ENCODE peak calls at places on chromosomes 2 and 18, in six cellular contexts. One of them, this sample, is unnamed.

GRCh38 chr18:33128581-33128980 is 311.9 kb downstream of the CCDC178 start:
- DNase-seq in neuronal stem cell: no peak
- DNase-seq in IMR-90: no peak
- DNase-seq in mesendoderm: no peak
- DNase-seq in H9: no peak
- DNase-seq in H1: no peak
- DNase-seq in this sample: peak; percentile 62

GRCh38 chr2:232300894-232301387 is 77.6 kb upstream of the ALPP start:
- DNase-seq in neuronal stem cell: no peak
- DNase-seq in IMR-90: peak; percentile 29
- DNase-seq in mesendoderm: no peak
- DNase-seq in H9: no peak
- DNase-seq in H1: no peak
- DNase-seq in this sample: peak; percentile 46

GRCh38 chr2:54541995-54542394 is 85.9 kb downstream of the SPTBN1 start:
- DNase-seq in neuronal stem cell: no peak
- DNase-seq in IMR-90: no peak
- DNase-seq in mesendoderm: no peak
- DNase-seq in H9: no peak
- DNase-seq in H1: no peak
- DNase-seq in this sample: no peak

GRCh38 chr2:127829845-127830246 is 18.9 kb upstream of the WDR33 start:
- DNase-seq in neuronal stem cell: no peak
- DNase-seq in IMR-90: no peak
- DNase-seq in mesendoderm: peak; percentile 79
- DNase-seq in H9: peak; percentile 71
- DNase-seq in H1: peak; percentile 27
- DNase-seq in this sample: peak; percentile 24

GRCh38 chr2:16860627-16861026 is 195.0 kb upstream of the CYRIA start:
- DNase-seq in neuronal stem cell: no peak
- DNase-seq in IMR-90: no peak
- DNase-seq in mesendoderm: peak; percentile 23
- DNase-seq in H9: no peak
- DNase-seq in H1: no peak
- DNase-seq in this sample: no peak

GRCh38 chr2:237540823-237541222 is 25.6 kb upstream of the PRLH start:
- DNase-seq in neuronal stem cell: no peak
- DNase-seq in IMR-90: peak; percentile 60
- DNase-seq in mesendoderm: no peak
- DNase-seq in H9: no peak
- DNase-seq in H1: no peak
- DNase-seq in this sample: no peak

GRCh38 chr18:24488824-24489493 is 28.5 kb downstream of the HRH4 start:
- DNase-seq in neuronal stem cell: peak; percentile 36
- DNase-seq in IMR-90: peak; percentile 41
- DNase-seq in mesendoderm: peak; percentile 45
- DNase-seq in H9: no peak
- DNase-seq in H1: no peak
- DNase-seq in this sample: peak; percentile 40

GRCh38 chr2:98554116-98554861 is 54.0 kb downstream of the COA5 start:
- DNase-seq in neuronal stem cell: no peak
- DNase-seq in IMR-90: no peak
- DNase-seq in mesendoderm: no peak
- DNase-seq in H9: no peak
- DNase-seq in H1: no peak
- DNase-seq in this sample: no peak

GRCh38 chr2:74632209-74632938 is 15.8 kb downstream of the M1AP start:
- DNase-seq in neuronal stem cell: no peak
- DNase-seq in IMR-90: peak; percentile 23
- DNase-seq in mesendoderm: peak; percentile 93
- DNase-seq in H9: peak; percentile 66
- DNase-seq in H1: no peak
- DNase-seq in this sample: peak; percentile 77

GRCh38 chr2:238847432-238847801 is 468 bp upstream of the TWIST2 start:
- DNase-seq in neuronal stem cell: no peak
- DNase-seq in IMR-90: no peak
- DNase-seq in mesendoderm: peak; percentile 35
- DNase-seq in H9: no peak
- DNase-seq in H1: no peak
- DNase-seq in this sample: peak; percentile 47

GRCh38 chr2:103145739-103146138 is 383.9 kb downstream of the TMEM182 start:
- DNase-seq in neuronal stem cell: no peak
- DNase-seq in IMR-90: no peak
- DNase-seq in mesendoderm: no peak
- DNase-seq in H9: no peak
- DNase-seq in H1: no peak
- DNase-seq in this sample: no peak

GRCh38 chr18:72542993-72543361 is 1.2 kb downstream of the CBLN2 start:
- DNase-seq in neuronal stem cell: peak; percentile 39
- DNase-seq in IMR-90: no peak
- DNase-seq in mesendoderm: peak; percentile 38
- DNase-seq in H9: peak; percentile 36
- DNase-seq in H1: no peak
- DNase-seq in this sample: no peak

GRCh38 chr2:106032676-106033075 is 161.4 kb downstream of the UXS1 start:
- DNase-seq in neuronal stem cell: no peak
- DNase-seq in IMR-90: no peak
- DNase-seq in mesendoderm: no peak
- DNase-seq in H9: no peak
- DNase-seq in H1: no peak
- DNase-seq in this sample: no peak

GRCh38 chr2:217996345-217996744 is 6.5 kb downstream of the TNS1 start:
- DNase-seq in neuronal stem cell: no peak
- DNase-seq in IMR-90: peak; percentile 83
- DNase-seq in mesendoderm: no peak
- DNase-seq in H9: no peak
- DNase-seq in H1: no peak
- DNase-seq in this sample: peak; percentile 82

GRCh38 chr18:34787931-34788532 is 77.9 kb downstream of the DTNA start:
- DNase-seq in neuronal stem cell: peak; percentile 58
- DNase-seq in IMR-90: peak; percentile 69
- DNase-seq in mesendoderm: peak; percentile 70
- DNase-seq in H9: no peak
- DNase-seq in H1: no peak
- DNase-seq in this sample: peak; percentile 62

GRCh38 chr2:176675557-176676256 is 406.5 kb downstream of the MTX2 start:
- DNase-seq in neuronal stem cell: no peak
- DNase-seq in IMR-90: no peak
- DNase-seq in mesendoderm: peak; percentile 93
- DNase-seq in H9: no peak
- DNase-seq in H1: no peak
- DNase-seq in this sample: no peak

GRCh38 chr2:3586220-3586619 is 8.7 kb upstream of the COLEC11 start:
- DNase-seq in neuronal stem cell: no peak
- DNase-seq in IMR-90: no peak
- DNase-seq in mesendoderm: no peak
- DNase-seq in H9: no peak
- DNase-seq in H1: no peak
- DNase-seq in this sample: no peak

GRCh38 chr18:62450546-62451395 is 72.1 kb upstream of the ZCCHC2 start:
- DNase-seq in neuronal stem cell: no peak
- DNase-seq in IMR-90: peak; percentile 63
- DNase-seq in mesendoderm: peak; percentile 89
- DNase-seq in H9: no peak
- DNase-seq in H1: no peak
- DNase-seq in this sample: peak; percentile 86

GRCh38 chr2:134774786-134775641 is 56.2 kb upstream of the TMEM163 start:
- DNase-seq in neuronal stem cell: peak; percentile 62
- DNase-seq in IMR-90: no peak
- DNase-seq in mesendoderm: peak; percentile 92
- DNase-seq in H9: no peak
- DNase-seq in H1: no peak
- DNase-seq in this sample: peak; percentile 47

GRCh38 chr2:1817256-1818127 is 73.2 kb upstream of the PXDN start:
- DNase-seq in neuronal stem cell: peak; percentile 53
- DNase-seq in IMR-90: peak; percentile 98
- DNase-seq in mesendoderm: peak; percentile 85
- DNase-seq in H9: peak; percentile 86
- DNase-seq in H1: peak; percentile 38
- DNase-seq in this sample: peak; percentile 67

GRCh38 chr2:159559034-159559433 is 57.3 kb downstream of the BAZ2B start:
- DNase-seq in neuronal stem cell: no peak
- DNase-seq in IMR-90: no peak
- DNase-seq in mesendoderm: no peak
- DNase-seq in H9: no peak
- DNase-seq in H1: no peak
- DNase-seq in this sample: no peak

GRCh38 chr18:55280515-55280914 is 307.5 kb downstream of the TCF4 start:
- DNase-seq in neuronal stem cell: no peak
- DNase-seq in IMR-90: peak; percentile 42
- DNase-seq in mesendoderm: no peak
- DNase-seq in H9: no peak
- DNase-seq in H1: no peak
- DNase-seq in this sample: no peak

GRCh38 chr18:25853716-25854465 is 236.5 kb downstream of the SS18 start:
- DNase-seq in neuronal stem cell: no peak
- DNase-seq in IMR-90: no peak
- DNase-seq in mesendoderm: no peak
- DNase-seq in H9: no peak
- DNase-seq in H1: no peak
- DNase-seq in this sample: peak; percentile 16

DNA sequence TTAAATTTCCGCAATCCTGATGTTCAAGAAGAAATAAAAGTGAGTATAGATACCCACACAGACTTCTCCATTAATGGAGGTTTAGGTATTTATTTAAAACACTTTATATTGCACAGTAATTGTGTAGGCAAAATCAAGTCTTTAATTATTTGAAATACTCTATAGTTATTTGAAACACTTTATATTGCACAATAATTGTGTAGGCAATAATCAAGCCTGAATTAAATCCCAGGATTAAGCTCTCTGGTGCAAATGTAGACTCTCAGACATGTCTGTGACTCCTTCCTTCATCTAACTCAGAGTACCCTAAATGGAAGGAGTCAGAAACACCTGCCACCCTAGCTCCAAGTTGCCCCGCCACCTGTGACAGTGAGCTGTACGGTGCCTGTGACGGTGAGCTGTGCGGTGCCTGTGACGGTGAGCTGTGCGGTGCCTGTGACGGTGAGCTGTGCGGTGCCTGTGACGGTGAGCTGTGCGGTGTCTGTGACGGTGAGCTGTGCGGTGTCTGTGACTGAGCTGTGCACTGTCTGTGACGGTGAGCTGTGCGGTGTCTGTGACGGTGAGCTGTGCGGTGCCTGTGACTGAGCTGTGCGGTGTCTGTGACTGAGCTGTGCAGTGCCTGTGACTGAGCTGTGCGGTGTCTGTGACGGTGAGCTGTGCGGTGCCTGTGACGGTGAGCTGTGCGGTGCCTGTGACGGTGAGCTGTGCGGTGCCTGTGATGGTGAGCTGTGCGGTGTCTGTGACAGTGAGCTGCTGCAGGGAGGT is 11.0 kb downstream of the SLC3A1 start:
- DNase-seq in neuronal stem cell: no peak
- DNase-seq in IMR-90: no peak
- DNase-seq in mesendoderm: no peak
- DNase-seq in H9: no peak
- DNase-seq in H1: no peak
- DNase-seq in this sample: no peak
- H2BK15ac ChIP-seq in neuronal stem cell: no peak overlapping the region
- H2BK15ac ChIP-seq in IMR-90: no peak overlapping the region
- H2BK15ac ChIP-seq in mesendoderm: no peak overlapping the region
- H2BK15ac ChIP-seq in H9: no peak overlapping the region
- H2BK15ac ChIP-seq in H1: no peak overlapping the region
- H2BK15ac ChIP-seq in this sample: no peak overlapping the region

DNA sequence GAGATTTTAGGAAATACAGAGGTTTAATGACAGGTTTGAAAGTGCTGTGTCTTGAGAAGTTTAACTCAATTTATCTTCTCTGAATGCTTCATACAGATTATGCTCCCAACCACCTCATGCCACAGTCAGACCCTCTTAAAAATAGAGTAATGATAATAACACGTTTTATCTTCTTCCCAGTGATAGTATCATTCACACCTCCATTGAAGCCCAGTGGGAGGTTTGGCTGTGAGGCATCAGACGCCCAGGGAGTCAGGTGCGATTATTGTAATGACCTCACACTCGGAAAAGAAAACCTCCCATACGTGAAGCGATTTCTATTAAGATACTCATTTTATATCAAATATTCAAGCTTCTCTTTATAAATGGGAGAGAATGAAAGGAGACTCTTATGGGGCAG is 366.3 kb downstream of the SETBP1 start:
- DNase-seq in neuronal stem cell: no peak
- DNase-seq in IMR-90: no peak
- DNase-seq in mesendoderm: peak; percentile 57
- DNase-seq in H9: no peak
- DNase-seq in H1: no peak
- DNase-seq in this sample: no peak
- H2BK15ac ChIP-seq in neuronal stem cell: no peak overlapping the region
- H2BK15ac ChIP-seq in IMR-90: no peak overlapping the region
- H2BK15ac ChIP-seq in mesendoderm: no peak overlapping the region
- H2BK15ac ChIP-seq in H9: no peak overlapping the region
- H2BK15ac ChIP-seq in H1: no peak overlapping the region
- H2BK15ac ChIP-seq in this sample: no peak overlapping the region

GRCh38 chr2:190984595-190984994 is 29.4 kb downstream of the STAT1 start:
- DNase-seq in neuronal stem cell: no peak
- DNase-seq in IMR-90: peak; percentile 86
- DNase-seq in mesendoderm: no peak
- DNase-seq in H9: no peak
- DNase-seq in H1: no peak
- DNase-seq in this sample: no peak

GRCh38 chr2:190982263-190983034 is 31.5 kb downstream of the STAT1 start:
- DNase-seq in neuronal stem cell: no peak
- DNase-seq in IMR-90: no peak
- DNase-seq in mesendoderm: no peak
- DNase-seq in H9: no peak
- DNase-seq in H1: no peak
- DNase-seq in this sample: no peak

GRCh38 chr2:190980630-190981214 is 33.2 kb downstream of the STAT1 start:
- DNase-seq in neuronal stem cell: no peak
- DNase-seq in IMR-90: no peak
- DNase-seq in mesendoderm: no peak
- DNase-seq in H9: no peak
- DNase-seq in H1: no peak
- DNase-seq in this sample: no peak

GRCh38 chr2:190979906-190980629 is 33.9 kb downstream of the STAT1 start:
- DNase-seq in neuronal stem cell: no peak
- DNase-seq in IMR-90: peak; percentile 96
- DNase-seq in mesendoderm: peak; percentile 33
- DNase-seq in H9: no peak
- DNase-seq in H1: no peak
- DNase-seq in this sample: peak; percentile 86

DNA sequence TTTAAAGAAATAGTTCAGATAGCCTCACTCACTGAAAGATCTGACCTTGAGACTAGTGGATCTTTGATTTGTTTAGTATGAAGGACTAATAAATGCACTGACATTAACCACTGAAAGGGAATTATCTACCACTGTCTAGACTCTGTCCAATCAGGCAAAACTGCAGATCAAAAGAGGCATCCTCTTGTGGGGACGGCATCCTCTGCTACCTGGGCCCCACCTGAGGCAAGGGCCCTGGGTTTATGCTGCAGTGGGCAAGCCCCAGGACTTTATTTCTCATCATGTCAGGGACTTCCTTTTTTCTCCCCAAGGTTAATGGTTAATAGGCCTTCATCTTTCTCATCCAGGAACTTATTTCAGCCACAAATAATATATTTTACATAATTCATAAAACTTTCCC is 32.2 kb downstream of the STAT1 start:
- DNase-seq in neuronal stem cell: no peak
- DNase-seq in IMR-90: no peak
- DNase-seq in mesendoderm: no peak
- DNase-seq in H9: no peak
- DNase-seq in H1: no peak
- DNase-seq in this sample: no peak
- H2BK15ac ChIP-seq in neuronal stem cell: no peak overlapping the region
- H2BK15ac ChIP-seq in IMR-90: no peak overlapping the region
- H2BK15ac ChIP-seq in mesendoderm: no peak overlapping the region
- H2BK15ac ChIP-seq in H9: no peak overlapping the region
- H2BK15ac ChIP-seq in H1: no peak overlapping the region
- H2BK15ac ChIP-seq in this sample: no peak overlapping the region

GRCh38 chr2:85318222-85319182 is 9.3 kb downstream of the TGOLN2 start:
- DNase-seq in neuronal stem cell: no peak
- DNase-seq in IMR-90: peak; percentile 91
- DNase-seq in mesendoderm: no peak
- DNase-seq in H9: no peak
- DNase-seq in H1: no peak
- DNase-seq in this sample: peak; percentile 71
- H2BK15ac ChIP-seq in neuronal stem cell: no peak overlapping the region
- H2BK15ac ChIP-seq in IMR-90: no peak overlapping the region
- H2BK15ac ChIP-seq in mesendoderm: no peak overlapping the region
- H2BK15ac ChIP-seq in H9: no peak overlapping the region
- H2BK15ac ChIP-seq in H1: no peak overlapping the region
- H2BK15ac ChIP-seq in this sample: no peak overlapping the region